ENCODE peak calls at places on chromosomes 5 and 9, in ten cellular contexts. K, W, D, E, L, V, T, I, Q and H are unnamed samples.

GRCh38 chr9:125495137-125496119 is 211.6 kb downstream of the MAPKAP1 start:
- DNase-seq in K (no peak), T (no peak), V (no peak), D (no peak), L (no peak), E (no peak), I (no peak), W (no peak), Q (no peak), H (no peak)

GRCh38 chr5:17056056-17056690 is 120.1 kb upstream of the MYO10 start:
- DNase-seq in K (no peak), D (no peak), E (no peak), I (no peak), V (no peak), W (no peak), T (no peak), L (no peak), Q (no peak), H (no peak)

GRCh38 chr5:157710887-157711286 is 20.3 kb upstream of the THG1L start:
- DNase-seq in K (no peak), E (no peak), T (no peak), Q (no peak), V (no peak), D (no peak), W (peak), L (no peak), I (no peak), H (no peak)

GRCh38 chr5:11596185-11596584 is 308.1 kb downstream of the CTNND2 start:
- DNase-seq in I (no peak), Q (no peak), L (no peak), V (no peak), D (no peak), T (no peak), E (no peak), W (no peak), K (no peak), H (no peak)

GRCh38 chr5:6393596-6394194 is 15.3 kb upstream of the MED10 start:
- DNase-seq in I (no peak), L (no peak), K (no peak), V (no peak), E (no peak), Q (no peak), T (no peak), D (no peak), W (no peak), H (no peak)

GRCh38 chr9:106619211-106619610 is 243.8 kb upstream of the ZNF462 start:
- DNase-seq in W (peak), T (no peak), V (no peak), Q (no peak), I (no peak), E (no peak), D (no peak), L (no peak), K (no peak), H (no peak)

GRCh38 chr9:79023134-79023577 is 548.6 kb upstream of the TLE4 start:
- DNase-seq in T (no peak), D (no peak), W (peak), Q (no peak), K (peak), L (no peak), E (no peak), V (no peak), I (no peak), H (no peak)

GRCh38 chr5:9059920-9060691 is 485.8 kb downstream of the SEMA5A start:
- DNase-seq in V (no peak), W (peak), T (no peak), K (peak), L (no peak), E (no peak), I (no peak), Q (no peak), D (no peak), H (no peak)

GRCh38 chr9:129412814-129413536 is 207.9 kb downstream of the C9orf50 start:
- DNase-seq in D (peak), E (peak), T (peak), K (no peak), Q (peak), I (no peak), W (peak), L (peak), V (peak), H (peak)